ENCODE peak calls at places on chromosomes 11 and 22, in six cellular contexts. One of them, this sample, is unnamed.
A peak's percentile ranks its signal among the peaks of the same experiment; 100 is the strongest.

GRCh38 chr22:20118572-20119020 is 1.6 kb upstream of the TRMT2A start:
- DNase-seq in endothelial cell: no peak
- DNase-seq in MM.1S: no peak
- DNase-seq in NCI-H146: no peak
- DNase-seq in HTR-8/SVneo: no peak
- DNase-seq in T-cell: no peak
- DNase-seq in this sample: peak; percentile 27

GRCh38 chr11:88175004-88175706 is at the start of gene RAB38:
- DNase-seq in endothelial cell: peak; percentile 47
- DNase-seq in MM.1S: no peak
- DNase-seq in NCI-H146: peak; percentile 1
- DNase-seq in HTR-8/SVneo: no peak
- DNase-seq in T-cell: no peak
- DNase-seq in this sample: peak; percentile 41

GRCh38 chr11:78196661-78197091 is 8.0 kb downstream of the USP35 start:
- DNase-seq in endothelial cell: no peak
- DNase-seq in MM.1S: no peak
- DNase-seq in NCI-H146: no peak
- DNase-seq in HTR-8/SVneo: no peak
- DNase-seq in T-cell: no peak
- DNase-seq in this sample: no peak

GRCh38 chr11:61775106-61775505 is 17.3 kb downstream of the TMEM258 start:
- DNase-seq in endothelial cell: no peak
- DNase-seq in MM.1S: no peak
- DNase-seq in NCI-H146: no peak
- DNase-seq in HTR-8/SVneo: no peak
- DNase-seq in T-cell: no peak
- DNase-seq in this sample: no peak

GRCh38 chr22:42083119-42083518 is 3.6 kb downstream of the SMDT1 start:
- DNase-seq in endothelial cell: no peak
- DNase-seq in MM.1S: no peak
- DNase-seq in NCI-H146: no peak
- DNase-seq in HTR-8/SVneo: no peak
- DNase-seq in T-cell: no peak
- DNase-seq in this sample: no peak

GRCh38 chr11:126545057-126545555 is 189.6 kb downstream of the ST3GAL4 start:
- DNase-seq in endothelial cell: no peak
- DNase-seq in MM.1S: no peak
- DNase-seq in NCI-H146: no peak
- DNase-seq in HTR-8/SVneo: no peak
- DNase-seq in T-cell: no peak
- DNase-seq in this sample: no peak

GRCh38 chr11:116707746-116708145 is 65.0 kb downstream of the BUD13 start:
- DNase-seq in endothelial cell: no peak
- DNase-seq in MM.1S: no peak
- DNase-seq in NCI-H146: no peak
- DNase-seq in HTR-8/SVneo: no peak
- DNase-seq in T-cell: no peak
- DNase-seq in this sample: no peak

GRCh38 chr11:62444835-62445234 is 26.0 kb downstream of the SCGB1A1 start:
- DNase-seq in endothelial cell: no peak
- DNase-seq in MM.1S: no peak
- DNase-seq in NCI-H146: peak; percentile 60
- DNase-seq in HTR-8/SVneo: no peak
- DNase-seq in T-cell: no peak
- DNase-seq in this sample: no peak

GRCh38 chr22:30905696-30906341 is 62.8 kb downstream of the MORC2 start:
- DNase-seq in endothelial cell: no peak
- DNase-seq in MM.1S: no peak
- DNase-seq in NCI-H146: no peak
- DNase-seq in HTR-8/SVneo: no peak
- DNase-seq in T-cell: no peak
- DNase-seq in this sample: no peak

GRCh38 chr11:56905442-56905841 is 83.3 kb upstream of the OR5AK2 start:
- DNase-seq in endothelial cell: no peak
- DNase-seq in MM.1S: no peak
- DNase-seq in NCI-H146: no peak
- DNase-seq in HTR-8/SVneo: no peak
- DNase-seq in T-cell: no peak
- DNase-seq in this sample: no peak

GRCh38 chr11:6206456-6207180 is 1.3 kb downstream of the C11orf42 start:
- DNase-seq in endothelial cell: no peak
- DNase-seq in MM.1S: no peak
- DNase-seq in NCI-H146: no peak
- DNase-seq in HTR-8/SVneo: no peak
- DNase-seq in T-cell: no peak
- DNase-seq in this sample: no peak

GRCh38 chr11:102458531-102458930 is 6.0 kb upstream of the TMEM123 start:
- DNase-seq in endothelial cell: no peak
- DNase-seq in MM.1S: no peak
- DNase-seq in NCI-H146: no peak
- DNase-seq in HTR-8/SVneo: no peak
- DNase-seq in T-cell: no peak
- DNase-seq in this sample: no peak

GRCh38 chr11:107591446-107592236 is 694 bp downstream of the ELMOD1 start:
- DNase-seq in endothelial cell: peak; percentile 24
- DNase-seq in MM.1S: peak; percentile 11
- DNase-seq in NCI-H146: no peak
- DNase-seq in HTR-8/SVneo: peak; percentile 15
- DNase-seq in T-cell: no peak
- DNase-seq in this sample: peak; percentile 70

GRCh38 chr11:57885298-57886035 is 123.9 kb downstream of the CTNND1 start:
- DNase-seq in endothelial cell: peak; percentile 33
- DNase-seq in MM.1S: no peak
- DNase-seq in NCI-H146: no peak
- DNase-seq in HTR-8/SVneo: no peak
- DNase-seq in T-cell: no peak
- DNase-seq in this sample: peak; percentile 59

GRCh38 chr11:84899740-84900139 is 727.4 kb downstream of the DLG2 start:
- DNase-seq in endothelial cell: no peak
- DNase-seq in MM.1S: no peak
- DNase-seq in NCI-H146: no peak
- DNase-seq in HTR-8/SVneo: no peak
- DNase-seq in T-cell: no peak
- DNase-seq in this sample: peak; percentile 41

GRCh38 chr11:116173946-116174911 is 598.6 kb downstream of the BUD13 start:
- DNase-seq in endothelial cell: peak; percentile 2
- DNase-seq in MM.1S: no peak
- DNase-seq in NCI-H146: no peak
- DNase-seq in HTR-8/SVneo: no peak
- DNase-seq in T-cell: no peak
- DNase-seq in this sample: no peak

GRCh38 chr11:91587131-91587530 is 637.5 kb upstream of the FAT3 start:
- DNase-seq in endothelial cell: no peak
- DNase-seq in MM.1S: no peak
- DNase-seq in NCI-H146: no peak
- DNase-seq in HTR-8/SVneo: no peak
- DNase-seq in T-cell: no peak
- DNase-seq in this sample: no peak

GRCh38 chr22:30004689-30005088 is 75.6 kb upstream of the HORMAD2 start:
- DNase-seq in endothelial cell: no peak
- DNase-seq in MM.1S: no peak
- DNase-seq in NCI-H146: no peak
- DNase-seq in HTR-8/SVneo: no peak
- DNase-seq in T-cell: no peak
- DNase-seq in this sample: peak; percentile 43

GRCh38 chr22:47391169-47392053 is 629.0 kb downstream of the TBC1D22A start:
- DNase-seq in endothelial cell: no peak
- DNase-seq in MM.1S: no peak
- DNase-seq in NCI-H146: no peak
- DNase-seq in HTR-8/SVneo: no peak
- DNase-seq in T-cell: no peak
- DNase-seq in this sample: no peak

GRCh38 chr11:123640677-123641494 is 13.5 kb downstream of the SCN3B start:
- DNase-seq in endothelial cell: peak; percentile 65
- DNase-seq in MM.1S: peak; percentile 52
- DNase-seq in NCI-H146: no peak
- DNase-seq in HTR-8/SVneo: peak; percentile 44
- DNase-seq in T-cell: peak; percentile 45
- DNase-seq in this sample: peak; percentile 63

GRCh38 chr11:99814021-99814420 is 793.3 kb downstream of the CNTN5 start:
- DNase-seq in endothelial cell: no peak
- DNase-seq in MM.1S: no peak
- DNase-seq in NCI-H146: no peak
- DNase-seq in HTR-8/SVneo: no peak
- DNase-seq in T-cell: no peak
- DNase-seq in this sample: no peak

GRCh38 chr11:31045335-31045734 is 324.2 kb downstream of the DCDC1 start:
- DNase-seq in endothelial cell: no peak
- DNase-seq in MM.1S: no peak
- DNase-seq in NCI-H146: peak; percentile 5
- DNase-seq in HTR-8/SVneo: no peak
- DNase-seq in T-cell: no peak
- DNase-seq in this sample: peak; percentile 49

GRCh38 chr11:77190331-77191075 is 62.5 kb downstream of the MYO7A start:
- DNase-seq in endothelial cell: no peak
- DNase-seq in MM.1S: no peak
- DNase-seq in NCI-H146: no peak
- DNase-seq in HTR-8/SVneo: no peak
- DNase-seq in T-cell: no peak
- DNase-seq in this sample: no peak

GRCh38 chr22:40553014-40553579 is 83.4 kb downstream of the MRTFA start:
- DNase-seq in endothelial cell: no peak
- DNase-seq in MM.1S: no peak
- DNase-seq in NCI-H146: no peak
- DNase-seq in HTR-8/SVneo: no peak
- DNase-seq in T-cell: no peak
- DNase-seq in this sample: no peak

GRCh38 chr11:93740802-93741093 is 547 bp downstream of the TAF1D start:
- DNase-seq in endothelial cell: peak; percentile 38
- DNase-seq in MM.1S: peak; percentile 66
- DNase-seq in NCI-H146: peak; percentile 74
- DNase-seq in HTR-8/SVneo: peak; percentile 37
- DNase-seq in T-cell: peak; percentile 66
- DNase-seq in this sample: peak; percentile 89

GRCh38 chr11:104003491-104003890 is 32.9 kb upstream of the DDI1 start:
- DNase-seq in endothelial cell: no peak
- DNase-seq in MM.1S: no peak
- DNase-seq in NCI-H146: no peak
- DNase-seq in HTR-8/SVneo: no peak
- DNase-seq in T-cell: no peak
- DNase-seq in this sample: peak; percentile 63

GRCh38 chr11:115939726-115940421 is 435.7 kb upstream of the CADM1 start:
- DNase-seq in endothelial cell: no peak
- DNase-seq in MM.1S: peak; percentile 72
- DNase-seq in NCI-H146: peak; percentile 91
- DNase-seq in HTR-8/SVneo: no peak
- DNase-seq in T-cell: no peak
- DNase-seq in this sample: no peak

GRCh38 chr11:121741954-121742361 is 289.2 kb upstream of the SORL1-AS1 start:
- DNase-seq in endothelial cell: no peak
- DNase-seq in MM.1S: no peak
- DNase-seq in NCI-H146: no peak
- DNase-seq in HTR-8/SVneo: no peak
- DNase-seq in T-cell: no peak
- DNase-seq in this sample: peak; percentile 59

GRCh38 chr11:1879342-1879940 is 12.3 kb downstream of the PRR33 start:
- DNase-seq in endothelial cell: no peak
- DNase-seq in MM.1S: no peak
- DNase-seq in NCI-H146: no peak
- DNase-seq in HTR-8/SVneo: no peak
- DNase-seq in T-cell: no peak
- DNase-seq in this sample: no peak

GRCh38 chr11:121466063-121466794 is 13.5 kb upstream of the SORL1-AS1 start:
- DNase-seq in endothelial cell: peak; percentile 78
- DNase-seq in MM.1S: no peak
- DNase-seq in NCI-H146: peak; percentile 91
- DNase-seq in HTR-8/SVneo: peak; percentile 95
- DNase-seq in T-cell: no peak
- DNase-seq in this sample: peak; percentile 99

GRCh38 chr11:69880041-69880802 is 61.0 kb upstream of the FGF3 start:
- DNase-seq in endothelial cell: no peak
- DNase-seq in MM.1S: no peak
- DNase-seq in NCI-H146: no peak
- DNase-seq in HTR-8/SVneo: no peak
- DNase-seq in T-cell: no peak
- DNase-seq in this sample: no peak

GRCh38 chr11:130088909-130089668 is 19.4 kb downstream of the APLP2 start:
- DNase-seq in endothelial cell: no peak
- DNase-seq in MM.1S: no peak
- DNase-seq in NCI-H146: no peak
- DNase-seq in HTR-8/SVneo: no peak
- DNase-seq in T-cell: no peak
- DNase-seq in this sample: no peak

This sample was measured in GM23248.